ENCODE peak calls at places on chromosome 2, in seven cellular contexts. One of them, this sample, is unnamed.

GRCh38 chr2:241983571-241984270 is 114.2 kb downstream of the RTP5 start:
- DNase-seq in body of pancreas: no peak
- DNase-seq in mammary epithelial cell: no peak
- DNase-seq in Peyer's patch: no peak
- DNase-seq in sigmoid colon: no peak
- DNase-seq in thyroid gland: no peak
- DNase-seq in PC-3: no peak
- DNase-seq in this sample: no peak

GRCh38 chr2:241546771-241547498 is 11.6 kb upstream of the BOK start:
- DNase-seq in mammary epithelial cell: no peak
- DNase-seq in sigmoid colon: no peak
- DNase-seq in thyroid gland: no peak
- DNase-seq in PC-3: no peak
- DNase-seq in Peyer's patch: no peak
- DNase-seq in body of pancreas: no peak
- DNase-seq in this sample: peak; percentile 44

GRCh38 chr2:53104263-53104662 is 663.3 kb upstream of the CHAC2 start:
- DNase-seq in body of pancreas: no peak
- DNase-seq in PC-3: peak; percentile 95
- DNase-seq in mammary epithelial cell: peak; percentile 77
- DNase-seq in thyroid gland: no peak
- DNase-seq in sigmoid colon: no peak
- DNase-seq in Peyer's patch: no peak
- DNase-seq in this sample: no peak

GRCh38 chr2:53903011-53903410 is 43.2 kb upstream of the GPR75 start:
- DNase-seq in sigmoid colon: no peak
- DNase-seq in thyroid gland: no peak
- DNase-seq in body of pancreas: no peak
- DNase-seq in PC-3: no peak
- DNase-seq in mammary epithelial cell: no peak
- DNase-seq in Peyer's patch: no peak
- DNase-seq in this sample: no peak

GRCh38 chr2:19125876-19126275 is 232.5 kb downstream of the OSR1 start:
- DNase-seq in mammary epithelial cell: no peak
- DNase-seq in Peyer's patch: no peak
- DNase-seq in sigmoid colon: no peak
- DNase-seq in thyroid gland: no peak
- DNase-seq in body of pancreas: no peak
- DNase-seq in PC-3: no peak
- DNase-seq in this sample: no peak

GRCh38 chr2:98827625-98828368 is 96.9 kb upstream of the MGAT4A start:
- DNase-seq in sigmoid colon: no peak
- DNase-seq in mammary epithelial cell: no peak
- DNase-seq in Peyer's patch: no peak
- DNase-seq in thyroid gland: no peak
- DNase-seq in body of pancreas: no peak
- DNase-seq in PC-3: no peak
- DNase-seq in this sample: no peak

GRCh38 chr2:56287974-56288373 is 104.2 kb downstream of the CCDC85A start:
- DNase-seq in Peyer's patch: no peak
- DNase-seq in body of pancreas: no peak
- DNase-seq in PC-3: peak; percentile 84
- DNase-seq in thyroid gland: no peak
- DNase-seq in mammary epithelial cell: peak; percentile 67
- DNase-seq in sigmoid colon: no peak
- DNase-seq in this sample: no peak

GRCh38 chr2:5691659-5692529 is at the start of gene SOX11:
- DNase-seq in mammary epithelial cell: no peak
- DNase-seq in PC-3: no peak
- DNase-seq in Peyer's patch: no peak
- DNase-seq in sigmoid colon: peak; percentile 91
- DNase-seq in thyroid gland: peak; percentile 24
- DNase-seq in body of pancreas: peak; percentile 23
- DNase-seq in this sample: peak; percentile 99

GRCh38 chr2:109173311-109174171 is 44.5 kb downstream of the SH3RF3 start:
- DNase-seq in Peyer's patch: peak; percentile 21
- DNase-seq in mammary epithelial cell: no peak
- DNase-seq in sigmoid colon: peak; percentile 91
- DNase-seq in PC-3: no peak
- DNase-seq in body of pancreas: peak; percentile 39
- DNase-seq in thyroid gland: peak; percentile 29
- DNase-seq in this sample: no peak

GRCh38 chr2:219107837-219108236 is 47.1 kb upstream of the IHH start:
- DNase-seq in Peyer's patch: no peak
- DNase-seq in thyroid gland: no peak
- DNase-seq in PC-3: no peak
- DNase-seq in mammary epithelial cell: no peak
- DNase-seq in sigmoid colon: no peak
- DNase-seq in body of pancreas: no peak
- DNase-seq in this sample: no peak

GRCh38 chr2:164839914-164840457 is 1.6 kb downstream of the COBLL1 start:
- DNase-seq in PC-3: peak; percentile 66
- DNase-seq in thyroid gland: no peak
- DNase-seq in Peyer's patch: no peak
- DNase-seq in mammary epithelial cell: peak; percentile 86
- DNase-seq in body of pancreas: peak; percentile 64
- DNase-seq in sigmoid colon: no peak
- DNase-seq in this sample: no peak
- H3K9me3 ChIP-seq in PC-3: no peaks in the 10 kb centered on the region
- H3K9me3 ChIP-seq in thyroid gland: no peaks in the 10 kb centered on the region
- H3K9me3 ChIP-seq in Peyer's patch: peaks cover 3% of the 10 kb centered on the region
- H3K9me3 ChIP-seq in mammary epithelial cell: no peaks in the 10 kb centered on the region
- H3K9me3 ChIP-seq in body of pancreas: no peaks in the 10 kb centered on the region
- H3K9me3 ChIP-seq in sigmoid colon: no peaks in the 10 kb centered on the region
- H3K9me3 ChIP-seq in this sample: no peaks in the 10 kb centered on the region

GRCh38 chr2:237539681-237540080 is 26.7 kb upstream of the PRLH start:
- DNase-seq in mammary epithelial cell: no peak
- DNase-seq in thyroid gland: no peak
- DNase-seq in sigmoid colon: no peak
- DNase-seq in body of pancreas: no peak
- DNase-seq in PC-3: no peak
- DNase-seq in Peyer's patch: no peak
- DNase-seq in this sample: no peak
- H3K27ac ChIP-seq in mammary epithelial cell: no peak overlapping the region
- H3K27ac ChIP-seq in thyroid gland: no peak overlapping the region
- H3K27ac ChIP-seq in sigmoid colon: no peak overlapping the region
- H3K27ac ChIP-seq in body of pancreas: no peak overlapping the region
- H3K27ac ChIP-seq in PC-3: no peak overlapping the region
- H3K27ac ChIP-seq in Peyer's patch: no peak overlapping the region
- H3K27ac ChIP-seq in this sample: no peak overlapping the region

GRCh38 chr2:25165992-25166618 is 2.3 kb downstream of the POMC start:
- DNase-seq in body of pancreas: peak; percentile 82
- DNase-seq in PC-3: peak; percentile 53
- DNase-seq in sigmoid colon: peak; percentile 37
- DNase-seq in thyroid gland: peak; percentile 41
- DNase-seq in Peyer's patch: peak; percentile 79
- DNase-seq in mammary epithelial cell: no peak
- DNase-seq in this sample: peak; percentile 81
- TF ChIP-seq CTCF in body of pancreas: peak; percentile 30
- TF ChIP-seq CTCF in PC-3: peak; percentile 60
- TF ChIP-seq CTCF in sigmoid colon: no peak
- TF ChIP-seq CTCF in thyroid gland: no peak
- TF ChIP-seq CTCF in Peyer's patch: no peak
- TF ChIP-seq CTCF in mammary epithelial cell: peak; percentile 15
- TF ChIP-seq CTCF in this sample: peak; percentile 94

DNA sequence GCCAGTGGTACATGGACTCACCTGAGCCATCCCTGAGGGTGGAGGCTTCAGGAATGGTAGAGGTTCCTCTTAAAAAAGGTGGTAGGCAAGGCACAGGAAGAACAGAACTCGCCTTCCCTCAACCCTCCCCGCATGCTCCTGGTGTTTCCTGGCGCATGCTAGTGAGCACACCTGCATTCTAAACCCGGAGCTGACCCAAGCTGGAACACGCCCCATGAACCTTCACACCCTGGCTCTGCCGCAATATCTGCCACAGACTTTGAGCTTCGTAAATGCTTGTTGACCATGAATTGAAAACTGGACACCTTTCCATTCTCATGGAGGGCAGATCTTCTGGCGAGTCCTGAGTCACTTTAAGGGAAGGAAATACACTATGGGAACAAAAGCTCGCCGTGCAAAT is 601.3 kb upstream of the RAB6C start:
- DNase-seq in sigmoid colon: no peak
- DNase-seq in mammary epithelial cell: no peak
- DNase-seq in Peyer's patch: no peak
- DNase-seq in PC-3: no peak
- DNase-seq in thyroid gland: no peak
- DNase-seq in body of pancreas: no peak
- DNase-seq in this sample: no peak
- H3K9me3 ChIP-seq in sigmoid colon: peaks cover 9% of the 10 kb centered on the region
- H3K9me3 ChIP-seq in mammary epithelial cell: no peaks in the 10 kb centered on the region
- H3K9me3 ChIP-seq in Peyer's patch: no peaks in the 10 kb centered on the region
- H3K9me3 ChIP-seq in PC-3: no peaks in the 10 kb centered on the region
- H3K9me3 ChIP-seq in thyroid gland: no peaks in the 10 kb centered on the region
- H3K9me3 ChIP-seq in body of pancreas: no peaks in the 10 kb centered on the region
- H3K9me3 ChIP-seq in this sample: peaks cover 2% of the 10 kb centered on the region

GRCh38 chr2:169584005-169584877 is at the start of gene PPIG:
- DNase-seq in body of pancreas: peak; percentile 92
- DNase-seq in mammary epithelial cell: peak; percentile 82
- DNase-seq in thyroid gland: peak; percentile 90
- DNase-seq in Peyer's patch: peak; percentile 93
- DNase-seq in PC-3: peak; percentile 90
- DNase-seq in sigmoid colon: peak; percentile 96
- DNase-seq in this sample: peak; percentile 89

GRCh38 chr2:169579044-169579443 is 5.1 kb upstream of the PPIG start:
- DNase-seq in thyroid gland: no peak
- DNase-seq in PC-3: no peak
- DNase-seq in mammary epithelial cell: no peak
- DNase-seq in sigmoid colon: no peak
- DNase-seq in Peyer's patch: no peak
- DNase-seq in body of pancreas: no peak
- DNase-seq in this sample: no peak

GRCh38 chr2:169585673-169586072 is 1.5 kb downstream of the PPIG start:
- DNase-seq in thyroid gland: no peak
- DNase-seq in body of pancreas: no peak
- DNase-seq in sigmoid colon: no peak
- DNase-seq in mammary epithelial cell: no peak
- DNase-seq in PC-3: no peak
- DNase-seq in Peyer's patch: no peak
- DNase-seq in this sample: no peak

DNA sequence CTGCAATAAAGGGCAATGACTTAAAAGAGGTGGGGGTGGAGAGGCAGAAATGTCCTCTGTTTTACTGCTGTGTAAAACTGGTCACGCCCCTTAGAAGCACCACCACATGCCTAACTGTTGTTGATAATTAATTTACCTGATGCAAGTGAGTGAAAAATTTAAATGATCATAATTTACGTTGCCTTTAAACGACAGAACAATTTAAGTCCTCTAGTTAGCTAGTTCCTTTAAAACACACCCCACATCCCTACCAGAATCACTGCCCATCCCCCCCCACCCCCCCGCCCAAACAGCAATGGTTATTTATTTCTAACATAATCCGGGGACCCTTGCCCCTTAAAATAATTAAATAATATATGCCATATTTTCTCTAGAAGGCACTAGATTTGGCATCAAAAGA is 657 bp upstream of the PPIG start:
- DNase-seq in thyroid gland: no peak
- DNase-seq in Peyer's patch: no peak
- DNase-seq in body of pancreas: no peak
- DNase-seq in sigmoid colon: no peak
- DNase-seq in mammary epithelial cell: no peak
- DNase-seq in PC-3: no peak
- DNase-seq in this sample: no peak
- H3K27ac ChIP-seq in thyroid gland: peak overlapping the region; percentile 97
- H3K27ac ChIP-seq in Peyer's patch: peak overlapping the region; percentile 97
- H3K27ac ChIP-seq in body of pancreas: no peak overlapping the region
- H3K27ac ChIP-seq in sigmoid colon: peak overlapping the region; percentile 98
- H3K27ac ChIP-seq in mammary epithelial cell: peak overlapping the region; percentile 98
- H3K27ac ChIP-seq in PC-3: no peak overlapping the region
- H3K27ac ChIP-seq in this sample: no peak overlapping the region

GRCh38 chr2:149573760-149574159 is 13.8 kb downstream of the MMADHC start:
- DNase-seq in Peyer's patch: no peak
- DNase-seq in sigmoid colon: no peak
- DNase-seq in mammary epithelial cell: no peak
- DNase-seq in body of pancreas: no peak
- DNase-seq in PC-3: peak; percentile 46
- DNase-seq in thyroid gland: no peak
- DNase-seq in this sample: no peak
- TF ChIP-seq CTCF in Peyer's patch: no peak
- TF ChIP-seq CTCF in sigmoid colon: no peak
- TF ChIP-seq CTCF in mammary epithelial cell: peak; percentile 22
- TF ChIP-seq CTCF in body of pancreas: no peak
- TF ChIP-seq CTCF in PC-3: peak; percentile 59
- TF ChIP-seq CTCF in thyroid gland: no peak
- TF ChIP-seq CTCF in this sample: no peak

DNA sequence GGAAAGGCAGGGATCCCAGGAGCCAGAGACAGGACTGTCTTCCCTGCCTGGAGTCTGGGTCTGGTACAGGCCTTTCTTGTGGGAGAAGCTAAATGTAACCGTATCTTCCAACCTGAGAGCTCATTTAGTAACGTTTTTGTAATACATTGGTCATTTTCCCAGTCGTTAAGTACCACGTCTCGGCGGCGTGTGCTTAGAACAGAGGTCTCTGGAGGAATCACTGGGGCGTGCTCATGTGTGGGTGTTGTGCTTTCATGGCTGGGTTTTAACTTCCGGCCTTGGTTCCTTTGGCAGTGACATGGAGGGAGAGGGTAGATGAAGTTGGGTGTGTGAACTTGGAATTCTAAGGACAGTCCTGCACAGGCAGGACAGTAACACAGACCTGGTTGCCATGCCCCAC is 79.7 kb downstream of the NCK2 start:
- DNase-seq in mammary epithelial cell: no peak
- DNase-seq in Peyer's patch: no peak
- DNase-seq in body of pancreas: no peak
- DNase-seq in PC-3: no peak
- DNase-seq in sigmoid colon: no peak
- DNase-seq in thyroid gland: peak; percentile 86
- DNase-seq in this sample: no peak
- H3K9me3 ChIP-seq in mammary epithelial cell: no peaks in the 10 kb centered on the region
- H3K9me3 ChIP-seq in Peyer's patch: no peaks in the 10 kb centered on the region
- H3K9me3 ChIP-seq in body of pancreas: no peaks in the 10 kb centered on the region
- H3K9me3 ChIP-seq in PC-3: no peaks in the 10 kb centered on the region
- H3K9me3 ChIP-seq in sigmoid colon: no peaks in the 10 kb centered on the region
- H3K9me3 ChIP-seq in thyroid gland: no peaks in the 10 kb centered on the region
- H3K9me3 ChIP-seq in this sample: no peaks in the 10 kb centered on the region

DNA sequence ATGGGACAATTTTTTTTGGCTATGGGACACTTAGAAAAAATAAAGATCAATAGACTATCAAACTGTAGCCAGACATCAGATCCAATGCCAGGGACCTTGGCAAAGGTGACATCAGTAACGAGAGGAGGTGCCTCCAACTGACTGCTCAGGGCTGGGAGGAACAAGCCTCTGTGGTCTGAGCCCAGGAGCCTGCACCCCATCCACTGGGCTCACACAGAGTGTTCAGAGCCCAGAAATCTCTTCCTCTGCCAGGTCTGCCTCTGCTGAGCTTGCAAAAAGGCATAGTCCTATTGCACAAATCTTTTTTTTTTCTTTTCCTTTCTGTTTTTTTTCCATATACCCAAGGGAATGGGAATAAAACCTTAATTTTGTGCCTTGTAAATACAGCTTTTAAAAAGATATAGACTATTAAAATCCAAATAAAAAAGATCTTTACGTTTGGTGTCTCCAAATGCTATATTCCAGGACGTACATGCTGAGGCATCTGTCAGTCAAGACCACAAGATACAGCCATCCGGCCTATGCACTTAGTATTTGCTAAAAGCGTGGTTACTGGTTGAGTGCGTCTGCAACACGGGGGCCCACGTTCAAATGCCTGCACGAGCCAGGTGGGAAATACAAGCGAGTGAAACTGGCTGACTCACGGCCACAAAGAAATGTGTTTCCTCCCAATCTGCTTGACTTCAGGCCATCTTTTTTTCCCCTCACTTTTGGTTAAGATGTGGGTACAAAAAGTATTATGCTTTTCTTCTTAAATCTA is 7.8 kb upstream of the ARHGAP25 start:
- DNase-seq in sigmoid colon: no peak
- DNase-seq in mammary epithelial cell: peak; percentile 34
- DNase-seq in Peyer's patch: peak; percentile 91
- DNase-seq in thyroid gland: no peak
- DNase-seq in PC-3: peak; percentile 42
- DNase-seq in body of pancreas: peak; percentile 29
- DNase-seq in this sample: no peak
- H3K27ac ChIP-seq in sigmoid colon: no peak overlapping the region
- H3K27ac ChIP-seq in mammary epithelial cell: no peak overlapping the region
- H3K27ac ChIP-seq in Peyer's patch: peak overlapping the region; percentile 24
- H3K27ac ChIP-seq in thyroid gland: no peak overlapping the region
- H3K27ac ChIP-seq in PC-3: no peak overlapping the region
- H3K27ac ChIP-seq in body of pancreas: no peak overlapping the region
- H3K27ac ChIP-seq in this sample: no peak overlapping the region

This sample was measured in WERI-Rb-1.